ENCODE peak calls at places on chromosomes 5 and 9, in four cellular contexts. Q, O, K and D are unnamed samples.

GRCh38 chr9:119053070-119053469 is 316.2 kb downstream of the BRINP1 start:
- DNase-seq in Q (no peak), O (no peak), K (no peak), D (no peak)

GRCh38 chr5:126912607-126913006 is 117.8 kb downstream of the MARCHF3 start:
- DNase-seq in Q (no peak), O (no peak), K (no peak), D (no peak)

GRCh38 chr9:106575903-106576755 is 286.8 kb upstream of the ZNF462 start:
- DNase-seq in Q (no peak), O (no peak), K (no peak), D (no peak)

GRCh38 chr9:84669008-84669292 is 579 bp upstream of the NTRK2 start:
- DNase-seq in Q (no peak), O (no peak), K (no peak), D (no peak)

GRCh38 chr9:110040788-110041187 is 167.2 kb downstream of the C9orf152 start:
- DNase-seq in Q (no peak), O (no peak), K (no peak), D (no peak)

GRCh38 chr9:112439825-112440224 is 46.8 kb upstream of the KIAA1958 start:
- DNase-seq in Q (no peak), O (no peak), K (no peak), D (no peak)

GRCh38 chr9:37984672-37985611 is 81.0 kb upstream of the SLC25A51 start:
- DNase-seq in Q (peak), O (peak), K (no peak), D (no peak)

GRCh38 chr9:99867536-99867935 is 38.9 kb upstream of the STX17 start:
- DNase-seq in Q (no peak), O (no peak), K (no peak), D (no peak)

GRCh38 chr9:117772960-117773359 is 68.8 kb downstream of the TLR4 start:
- DNase-seq in Q (no peak), O (no peak), K (no peak), D (peak)

GRCh38 chr5:126119894-126120442 is 303.2 kb upstream of the GRAMD2B start:
- DNase-seq in Q (no peak), O (no peak), K (peak), D (no peak)

GRCh38 chr5:61295365-61295764 is 36.7 kb upstream of the ZSWIM6 start:
- DNase-seq in Q (no peak), O (no peak), K (no peak), D (no peak)

GRCh38 chr5:78050888-78051287 is 243.6 kb downstream of the AP3B1 start:
- DNase-seq in Q (no peak), O (no peak), K (no peak), D (no peak)

GRCh38 chr5:29897916-29898315 is 1295.6 kb upstream of the CDH6 start:
- DNase-seq in Q (no peak), O (no peak), K (no peak), D (no peak)

GRCh38 chr5:133509742-133510079 is 102.6 kb downstream of the FSTL4 start:
- DNase-seq in Q (no peak), O (no peak), K (no peak), D (no peak)

GRCh38 chr5:15501057-15501791 is 1.2 kb downstream of the FBXL7 start:
- DNase-seq in Q (no peak), O (peak), K (no peak), D (peak)

GRCh38 chr9:93319301-93319991 is 132.0 kb upstream of the FAM120A start:
- DNase-seq in Q (no peak), O (no peak), K (no peak), D (no peak)

GRCh38 chr9:38689678-38690077 is 30.3 kb downstream of the FAM240B start:
- DNase-seq in Q (peak), O (no peak), K (no peak), D (no peak)

GRCh38 chr5:31537856-31538255 is 5.8 kb downstream of the C5orf22 start:
- DNase-seq in Q (no peak), O (no peak), K (no peak), D (no peak)

GRCh38 chr5:93395891-93396465 is 185.0 kb downstream of the NR2F1-AS1 start:
- DNase-seq in Q (no peak), O (no peak), K (no peak), D (no peak)

GRCh38 chr5:17227868-17228267 is 10.4 kb downstream of the BASP1 start:
- DNase-seq in Q (no peak), O (no peak), K (no peak), D (no peak)

GRCh38 chr5:57036621-57037160 is 84.8 kb upstream of the MIER3 start:
- DNase-seq in Q (no peak), O (no peak), K (peak), D (no peak)

GRCh38 chr5:149310947-149311675 is 34.2 kb upstream of the GRPEL2 start:
- DNase-seq in Q (no peak), O (no peak), K (no peak), D (no peak)

GRCh38 chr5:143016777-143017374 is 246.7 kb downstream of the ARHGAP26 start:
- DNase-seq in Q (peak), O (peak), K (peak), D (no peak)

GRCh38 chr5:5293029-5293428 is 129.4 kb upstream of the ICE1 start:
- DNase-seq in Q (no peak), O (no peak), K (peak), D (no peak)